ENCODE peak calls at places on chromosomes 6 and 20, in four cellular contexts. One of them, this sample, is unnamed.

GRCh38 chr6:139152892-139153271 is 18.0 kb downstream of the HECA start:
- DNase-seq in gastrocnemius medialis: no peak
- DNase-seq in GDM1: no peak
- DNase-seq in GM10248: no peak
- DNase-seq in this sample: no peak

GRCh38 chr6:7111095-7111690 is 3.4 kb downstream of the RREB1 start:
- DNase-seq in GDM1: no peak
- DNase-seq in GM10248: no peak
- DNase-seq in gastrocnemius medialis: no peak
- DNase-seq in this sample: no peak

GRCh38 chr20:38357653-38358207 is 11.4 kb downstream of the LBP start:
- DNase-seq in gastrocnemius medialis: no peak
- DNase-seq in GDM1: no peak
- DNase-seq in GM10248: no peak
- DNase-seq in this sample: no peak

GRCh38 chr6:166476634-166477215 is 94.0 kb upstream of the MPC1 start:
- DNase-seq in GM10248: no peak
- DNase-seq in gastrocnemius medialis: no peak
- DNase-seq in GDM1: no peak
- DNase-seq in this sample: no peak

GRCh38 chr6:117326396-117326795 is 61.0 kb downstream of the VGLL2 start:
- DNase-seq in GDM1: no peak
- DNase-seq in gastrocnemius medialis: no peak
- DNase-seq in GM10248: no peak
- DNase-seq in this sample: no peak

GRCh38 chr20:40604416-40604815 is 84.6 kb downstream of the MAFB start:
- DNase-seq in GM10248: no peak
- DNase-seq in GDM1: no peak
- DNase-seq in gastrocnemius medialis: no peak
- DNase-seq in this sample: no peak

GRCh38 chr6:73367761-73368355 is 1.8 kb downstream of the OOEP start:
- DNase-seq in GDM1: no peak
- DNase-seq in GM10248: no peak
- DNase-seq in gastrocnemius medialis: no peak
- DNase-seq in this sample: no peak

GRCh38 chr20:63090682-63091571 is 84.2 kb upstream of the BHLHE23 start:
- DNase-seq in GDM1: no peak
- DNase-seq in gastrocnemius medialis: no peak
- DNase-seq in GM10248: no peak
- DNase-seq in this sample: no peak

GRCh38 chr6:31546339-31546961 is at the start of gene ATP6V1G2:
- DNase-seq in GM10248: peak
- DNase-seq in gastrocnemius medialis: peak
- DNase-seq in GDM1: peak
- DNase-seq in this sample: peak

GRCh38 chr6:107624541-107624940 is 134.6 kb downstream of the SOBP start:
- DNase-seq in GM10248: no peak
- DNase-seq in gastrocnemius medialis: no peak
- DNase-seq in GDM1: no peak
- DNase-seq in this sample: no peak

GRCh38 chr6:158488065-158488464 is 71.8 kb upstream of the TMEM181 start:
- DNase-seq in gastrocnemius medialis: no peak
- DNase-seq in GDM1: no peak
- DNase-seq in GM10248: no peak
- DNase-seq in this sample: no peak

GRCh38 chr20:6057139-6057538 is 3.3 kb upstream of the LRRN4 start:
- DNase-seq in GDM1: no peak
- DNase-seq in gastrocnemius medialis: no peak
- DNase-seq in GM10248: no peak
- DNase-seq in this sample: no peak

GRCh38 chr6:108768792-108769524 is 79.3 kb upstream of the ARMC2 start:
- DNase-seq in GM10248: no peak
- DNase-seq in gastrocnemius medialis: no peak
- DNase-seq in GDM1: no peak
- DNase-seq in this sample: no peak

GRCh38 chr20:33862709-33863403 is 51.7 kb downstream of the CHMP4B start:
- DNase-seq in GM10248: peak
- DNase-seq in GDM1: no peak
- DNase-seq in gastrocnemius medialis: no peak
- DNase-seq in this sample: no peak

GRCh38 chr6:71220466-71220865 is 68.1 kb upstream of the OGFRL1 start:
- DNase-seq in GM10248: no peak
- DNase-seq in gastrocnemius medialis: no peak
- DNase-seq in GDM1: no peak
- DNase-seq in this sample: no peak

GRCh38 chr6:140082867-140083297 is 708.4 kb upstream of the CITED2 start:
- DNase-seq in GM10248: no peak
- DNase-seq in GDM1: no peak
- DNase-seq in gastrocnemius medialis: no peak
- DNase-seq in this sample: no peak

GRCh38 chr6:121516331-121516730 is 80.9 kb downstream of the GJA1 start:
- DNase-seq in gastrocnemius medialis: no peak
- DNase-seq in GDM1: no peak
- DNase-seq in GM10248: no peak
- DNase-seq in this sample: no peak

GRCh38 chr6:100806280-100806679 is 74.8 kb downstream of the ASCC3 start:
- DNase-seq in GDM1: no peak
- DNase-seq in GM10248: no peak
- DNase-seq in gastrocnemius medialis: no peak
- DNase-seq in this sample: no peak

GRCh38 chr6:109867009-109867969 is 110.8 kb upstream of the GPR6 start:
- DNase-seq in GDM1: no peak
- DNase-seq in gastrocnemius medialis: no peak
- DNase-seq in GM10248: no peak
- DNase-seq in this sample: no peak

GRCh38 chr6:140850438-140850837 is 1282.3 kb upstream of the GJE1 start:
- DNase-seq in GDM1: no peak
- DNase-seq in GM10248: no peak
- DNase-seq in gastrocnemius medialis: no peak
- DNase-seq in this sample: no peak

GRCh38 chr20:38987777-38988176 is 25.6 kb downstream of the DHX35 start:
- DNase-seq in gastrocnemius medialis: no peak
- DNase-seq in GM10248: peak
- DNase-seq in GDM1: no peak
- DNase-seq in this sample: no peak

GRCh38 chr20:4026093-4026601 is 10.8 kb upstream of the RNF24 start:
- DNase-seq in GM10248: no peak
- DNase-seq in gastrocnemius medialis: no peak
- DNase-seq in GDM1: peak
- DNase-seq in this sample: no peak

GRCh38 chr20:49283703-49284625 is 6.1 kb upstream of the ZNFX1 start:
- DNase-seq in GM10248: no peak
- DNase-seq in GDM1: no peak
- DNase-seq in gastrocnemius medialis: no peak
- DNase-seq in this sample: no peak

GRCh38 chr6:130018830-130019795 is 732 bp downstream of the L3MBTL3 start:
- DNase-seq in GM10248: peak
- DNase-seq in gastrocnemius medialis: peak
- DNase-seq in GDM1: no peak
- DNase-seq in this sample: no peak

GRCh38 chr6:150634641-150635292 is 35.1 kb downstream of the PLEKHG1 start:
- DNase-seq in GDM1: no peak
- DNase-seq in gastrocnemius medialis: no peak
- DNase-seq in GM10248: no peak
- DNase-seq in this sample: no peak

GRCh38 chr6:4134841-4135664 is at the start of gene ECI2:
- DNase-seq in GM10248: peak
- DNase-seq in gastrocnemius medialis: peak
- DNase-seq in GDM1: no peak
- DNase-seq in this sample: no peak

GRCh38 chr6:41935190-41935569 is 6.4 kb downstream of the CCND3 start:
- DNase-seq in GM10248: no peak
- DNase-seq in GDM1: no peak
- DNase-seq in gastrocnemius medialis: no peak
- DNase-seq in this sample: no peak

GRCh38 chr6:118780728-118781127 is 113.2 kb upstream of the ASF1A start:
- DNase-seq in GM10248: no peak
- DNase-seq in gastrocnemius medialis: no peak
- DNase-seq in GDM1: no peak
- DNase-seq in this sample: no peak

GRCh38 chr6:41626022-41626421 is 12.2 kb upstream of the MDFI start:
- DNase-seq in gastrocnemius medialis: no peak
- DNase-seq in GDM1: no peak
- DNase-seq in GM10248: no peak
- DNase-seq in this sample: no peak